ENCODE peak calls at places on chromosomes 3 and 15, in six cellular contexts. I is HT1080, L is B cell, A is NCI-H226, E is activated T-helper 1 cell treated with Interleukin-2 at 50 U/mL for 16 hours, B is HEK293T. N is an unnamed sample.

GRCh38 chr15:32861741-32862140 is 143.9 kb downstream of the GREM1 start:
- DNase-seq in I (no peak), L (peak; percentile 43), A (no peak), E (no peak), B (no peak), N (peak; percentile 61)

GRCh38 chr3:136802481-136802996 is 16.4 kb upstream of the SLC35G2 start:
- DNase-seq in I (peak; percentile 86), L (no peak), A (no peak), E (no peak), B (no peak), N (peak; percentile 19)

GRCh38 chr3:134650431-134651346 is at the start of gene KY:
- DNase-seq in I (no peak), L (no peak), A (no peak), E (no peak), B (peak; percentile 46), N (peak; percentile 68)

GRCh38 chr15:77036537-77037474 is 34.1 kb downstream of the TSPAN3 start:
- DNase-seq in I (no peak), L (peak; percentile 37), A (no peak), E (no peak), B (no peak), N (no peak)

GRCh38 chr3:153069598-153069997 is 92.4 kb upstream of the RAP2B start:
- DNase-seq in I (no peak), L (no peak), A (no peak), E (no peak), B (no peak), N (no peak)

GRCh38 chr3:161163297-161163696 is 57.8 kb upstream of the NMD3 start:
- DNase-seq in I (peak; percentile 100), L (no peak), A (peak; percentile 95), E (no peak), B (no peak), N (peak; percentile 87)

GRCh38 chr15:42348083-42348482 is 11.2 kb upstream of the CAPN3 start:
- DNase-seq in I (peak; percentile 21), L (no peak), A (peak; percentile 39), E (no peak), B (no peak), N (peak; percentile 32)

GRCh38 chr15:80160570-80161156 is 7.9 kb downstream of the FAH start:
- DNase-seq in I (peak; percentile 94), L (no peak), A (peak; percentile 97), E (no peak), B (no peak), N (peak; percentile 97)

GRCh38 chr15:67720556-67721175 is 104.6 kb upstream of the SKOR1 start:
- DNase-seq in I (no peak), L (no peak), A (no peak), E (no peak), B (peak; percentile 48), N (no peak)

GRCh38 chr15:37140531-37141053 is 40.2 kb upstream of the MEIS2 start:
- DNase-seq in I (no peak), L (no peak), A (peak; percentile 9), E (no peak), B (no peak), N (peak; percentile 35)

GRCh38 chr15:43511012-43511885 is 6.2 kb upstream of the MAP1A start:
- DNase-seq in I (peak; percentile 45), L (no peak), A (no peak), E (no peak), B (no peak), N (no peak)

GRCh38 chr15:52326758-52327157 is 31.2 kb upstream of the MYO5C start:
- DNase-seq in I (no peak), L (no peak), A (peak; percentile 31), E (no peak), B (no peak), N (no peak)

GRCh38 chr3:45983865-45984264 is 11.8 kb downstream of the FYCO1 start:
- DNase-seq in I (no peak), L (no peak), A (no peak), E (no peak), B (no peak), N (no peak)

GRCh38 chr3:185658943-185659342 is 72.8 kb downstream of the SENP2 start:
- DNase-seq in I (no peak), L (no peak), A (peak; percentile 63), E (no peak), B (no peak), N (peak; percentile 53)

GRCh38 chr3:27219127-27219860 is 149.9 kb downstream of the NEK10 start:
- DNase-seq in I (no peak), L (no peak), A (no peak), E (no peak), B (no peak), N (no peak)

GRCh38 chr3:55327131-55327920 is 159.8 kb downstream of the WNT5A start:
- DNase-seq in I (peak; percentile 59), L (no peak), A (peak; percentile 38), E (no peak), B (no peak), N (no peak)

GRCh38 chr3:51390186-51390585 is 899 bp upstream of the RBM15B start:
- DNase-seq in I (no peak), L (no peak), A (no peak), E (no peak), B (no peak), N (no peak)

GRCh38 chr3:46750555-46751038 is 32.9 kb upstream of the PRSS50 start:
- DNase-seq in I (no peak), L (no peak), A (no peak), E (no peak), B (no peak), N (no peak)

GRCh38 chr3:29324180-29324651 is 43.3 kb downstream of the RBMS3 start:
- DNase-seq in I (peak; percentile 88), L (no peak), A (no peak), E (no peak), B (no peak), N (no peak)

GRCh38 chr15:79332824-79333510 is 22.1 kb downstream of the TMED3 start:
- DNase-seq in I (no peak), L (no peak), A (no peak), E (no peak), B (no peak), N (no peak)

GRCh38 chr3:128878556-128879124 is 780 bp upstream of the ACAD9 start:
- DNase-seq in I (peak; percentile 60), L (no peak), A (peak; percentile 37), E (no peak), B (no peak), N (peak; percentile 68)

GRCh38 chr3:153881201-153881600 is 240.0 kb upstream of the ARHGEF26 start:
- DNase-seq in I (peak; percentile 76), L (no peak), A (no peak), E (no peak), B (no peak), N (no peak)

GRCh38 chr15:68430471-68431036 is 1.4 kb downstream of the ITGA11 start:
- DNase-seq in I (no peak), L (no peak), A (no peak), E (no peak), B (no peak), N (no peak)

GRCh38 chr3:196531418-196531817 is 16.3 kb upstream of the SMCO1 start:
- DNase-seq in I (no peak), L (no peak), A (no peak), E (no peak), B (no peak), N (no peak)

GRCh38 chr3:89955141-89955540 is 847.7 kb downstream of the EPHA3 start:
- DNase-seq in I (no peak), L (no peak), A (no peak), E (no peak), B (no peak), N (no peak)

GRCh38 chr15:85597155-85597815 is 197.4 kb downstream of the KLHL25 start:
- DNase-seq in I (peak; percentile 50), L (no peak), A (no peak), E (no peak), B (no peak), N (no peak)

GRCh38 chr3:101383156-101383575 is 62.8 kb upstream of the IMPG2 start:
- DNase-seq in I (no peak), L (no peak), A (no peak), E (no peak), B (no peak), N (peak; percentile 22)

GRCh38 chr15:61364871-61365270 is 135.8 kb upstream of the RORA start:
- DNase-seq in I (no peak), L (no peak), A (no peak), E (no peak), B (no peak), N (no peak)

GRCh38 chr3:69443554-69443953 is 57.7 kb upstream of the FRMD4B start:
- DNase-seq in I (no peak), L (no peak), A (no peak), E (no peak), B (no peak), N (no peak)

GRCh38 chr3:142356818-142357217 is 91.0 kb downstream of the XRN1 start:
- DNase-seq in I (no peak), L (no peak), A (no peak), E (no peak), B (no peak), N (no peak)

GRCh38 chr3:118228151-118228550 is 806.5 kb downstream of the IGSF11 start:
- DNase-seq in I (no peak), L (no peak), A (no peak), E (no peak), B (no peak), N (no peak)

GRCh38 chr15:83305696-83306291 is 21.3 kb upstream of the BNC1 start:
- DNase-seq in I (peak; percentile 11), L (no peak), A (peak; percentile 92), E (no peak), B (no peak), N (peak; percentile 37)

GRCh38 chr15:89837134-89837829 is 22.6 kb upstream of the ANPEP start:
- DNase-seq in I (peak; percentile 50), L (no peak), A (peak; percentile 41), E (no peak), B (no peak), N (peak; percentile 66)